ENCODE peak calls at places on chromosomes 5 and 9, in seven cellular contexts. L, O, P, H, D, X and A are unnamed samples.

GRCh38 chr5:151267481-151268275 is 14.7 kb downstream of the GM2A start:
- DNase-seq in L (no peak), O (no peak), P (no peak), H (no peak), D (no peak), X (no peak), A (no peak)

GRCh38 chr9:120689860-120690259 is 24.4 kb downstream of the MEGF9 start:
- DNase-seq in L (no peak), O (no peak), P (no peak), H (no peak), D (no peak), X (no peak), A (no peak)

GRCh38 chr5:139650689-139651501 is 2.7 kb downstream of the CXXC5 start:
- DNase-seq in L (peak), O (no peak), P (no peak), H (peak), D (no peak), X (peak), A (peak)

GRCh38 chr9:107389617-107390071 is 99.9 kb downstream of the KLF4 start:
- DNase-seq in L (no peak), O (peak), P (no peak), H (peak), D (no peak), X (peak), A (no peak)

GRCh38 chr9:91847576-91847975 is 102.5 kb downstream of the ROR2 start:
- DNase-seq in L (peak), O (no peak), P (no peak), H (no peak), D (no peak), X (no peak), A (no peak)

GRCh38 chr9:122164286-122164685 is 4.6 kb downstream of the MORN5 start:
- DNase-seq in L (no peak), O (no peak), P (no peak), H (peak), D (no peak), X (no peak), A (no peak)

GRCh38 chr5:134463176-134463720 is 51.6 kb upstream of the CDKN2AIPNL start:
- DNase-seq in L (no peak), O (no peak), P (no peak), H (no peak), D (no peak), X (peak), A (peak)

GRCh38 chr9:107685901-107686300 is 196.3 kb upstream of the KLF4 start:
- DNase-seq in L (no peak), O (no peak), P (no peak), H (no peak), D (no peak), X (no peak), A (no peak)

GRCh38 chr9:35791321-35791921 is at the start of gene NPR2:
- DNase-seq in L (no peak), O (peak), P (peak), H (peak), D (no peak), X (no peak), A (no peak)

GRCh38 chr5:88502179-88503064 is 233.8 kb upstream of the TMEM161B start:
- DNase-seq in L (peak), O (no peak), P (no peak), H (no peak), D (no peak), X (no peak), A (no peak)

GRCh38 chr9:107336718-107337360 is 53.8 kb downstream of the RAD23B start:
- DNase-seq in L (no peak), O (no peak), P (no peak), H (no peak), D (no peak), X (no peak), A (no peak)

GRCh38 chr9:98642661-98643312 is 65.9 kb downstream of the GABBR2 start:
- DNase-seq in L (no peak), O (no peak), P (peak), H (no peak), D (no peak), X (no peak), A (no peak)

GRCh38 chr5:14672508-14673394 is 8.2 kb downstream of the OTULIN start:
- DNase-seq in L (no peak), O (no peak), P (no peak), H (no peak), D (no peak), X (no peak), A (no peak)

GRCh38 chr9:72978724-72979123 is 25.9 kb upstream of the ALDH1A1 start:
- DNase-seq in L (no peak), O (no peak), P (no peak), H (no peak), D (no peak), X (no peak), A (no peak)

GRCh38 chr9:135521608-135522095 is 412 bp downstream of the LCN1 start:
- DNase-seq in L (no peak), O (no peak), P (no peak), H (peak), D (no peak), X (no peak), A (no peak)

GRCh38 chr5:20832204-20833080 is 844.4 kb upstream of the CDH18 start:
- DNase-seq in L (no peak), O (no peak), P (no peak), H (no peak), D (no peak), X (no peak), A (no peak)

GRCh38 chr9:86977205-86977835 is 30.0 kb upstream of the GAS1 start:
- DNase-seq in L (no peak), O (no peak), P (no peak), H (no peak), D (no peak), X (no peak), A (no peak)

GRCh38 chr5:118451697-118452247 is 536.6 kb downstream of the DTWD2 start:
- DNase-seq in L (no peak), O (no peak), P (no peak), H (no peak), D (no peak), X (no peak), A (no peak)

GRCh38 chr5:37926732-37927131 is 86.9 kb upstream of the GDNF start:
- DNase-seq in L (no peak), O (no peak), P (no peak), H (no peak), D (no peak), X (no peak), A (no peak)

GRCh38 chr5:40904205-40904993 is 4.9 kb upstream of the C7 start:
- DNase-seq in L (peak), O (peak), P (peak), H (peak), D (no peak), X (peak), A (no peak)

GRCh38 chr5:138903113-138903789 is 28.1 kb upstream of the LRRTM2 start:
- DNase-seq in L (no peak), O (no peak), P (no peak), H (no peak), D (no peak), X (no peak), A (no peak)

GRCh38 chr5:180208435-180209081 is 453 bp downstream of the RASGEF1C start:
- DNase-seq in L (no peak), O (no peak), P (peak), H (no peak), D (no peak), X (no peak), A (no peak)

GRCh38 chr9:95757026-95757425 is 118.5 kb upstream of the ERCC6L2 start:
- DNase-seq in L (no peak), O (no peak), P (no peak), H (no peak), D (no peak), X (no peak), A (no peak)

GRCh38 chr9:138112090-138112748 is 234.6 kb downstream of the CACNA1B start:
- DNase-seq in L (no peak), O (no peak), P (peak), H (no peak), D (no peak), X (no peak), A (no peak)

GRCh38 chr9:135579889-135580660 is 18.5 kb downstream of the PAEP start:
- DNase-seq in L (no peak), O (no peak), P (no peak), H (no peak), D (no peak), X (no peak), A (no peak)

GRCh38 chr5:143350790-143351603 is 52.5 kb downstream of the NR3C1 start:
- DNase-seq in L (no peak), O (no peak), P (no peak), H (no peak), D (no peak), X (no peak), A (no peak)

GRCh38 chr5:83107692-83108410 is 30.5 kb downstream of the XRCC4 start:
- DNase-seq in L (no peak), O (no peak), P (no peak), H (no peak), D (no peak), X (no peak), A (no peak)

GRCh38 chr9:21592063-21592338 is 109.9 kb upstream of the IFNE start:
- DNase-seq in L (no peak), O (no peak), P (no peak), H (no peak), D (no peak), X (no peak), A (no peak)

GRCh38 chr5:68416714-68417113 is 201.2 kb downstream of the PIK3R1 start:
- DNase-seq in L (no peak), O (no peak), P (no peak), H (no peak), D (no peak), X (no peak), A (no peak)

GRCh38 chr9:126524353-126525077 is 89.2 kb upstream of the LMX1B start:
- DNase-seq in L (no peak), O (no peak), P (peak), H (peak), D (no peak), X (no peak), A (peak)

GRCh38 chr9:19936598-19936997 is 147.8 kb upstream of the SLC24A2 start:
- DNase-seq in L (no peak), O (no peak), P (no peak), H (no peak), D (no peak), X (no peak), A (no peak)

GRCh38 chr9:132472199-132472598 is 62.2 kb downstream of the CFAP77 start:
- DNase-seq in L (no peak), O (no peak), P (no peak), H (no peak), D (no peak), X (no peak), A (no peak)

GRCh38 chr9:128382261-128382660 is 11.1 kb downstream of the URM1 start:
- DNase-seq in L (no peak), O (no peak), P (no peak), H (no peak), D (no peak), X (no peak), A (no peak)

GRCh38 chr5:110514030-110514429 is 212.4 kb downstream of the TMEM232 start:
- DNase-seq in L (no peak), O (no peak), P (no peak), H (no peak), D (no peak), X (no peak), A (no peak)

GRCh38 chr9:115234094-115234493 is 116.1 kb upstream of the TNC start:
- DNase-seq in L (no peak), O (no peak), P (no peak), H (no peak), D (no peak), X (no peak), A (no peak)

GRCh38 chr5:58491216-58491892 is at the start of gene GAPT:
- DNase-seq in L (no peak), O (no peak), P (no peak), H (no peak), D (no peak), X (no peak), A (no peak)